ENCODE peak calls at places on chromosomes 12 and 14, in nine cellular contexts. One of them, this sample, is unnamed.

GRCh38 chr14:58805605-58806358 is 168.0 kb downstream of the DACT1 start:
- DNase-seq in stimulated activated CD4-positive, alpha-beta T cell treated with anti-CD3 and anti-CD28 coated beads, Interleukin-15, amount 100 ng/mL, for 1 hour: no peak
- DNase-seq in HCT116: no peak
- DNase-seq in fibroblast of the aortic adventitia: peak; percentile 91
- DNase-seq in GM13976: no peak
- DNase-seq in psoas muscle: no peak
- DNase-seq in activated T-cell treated with anti-CD3 and anti-CD28 coated beads for 1 hour: no peak
- DNase-seq in NCI-H1105: peak; percentile 97
- DNase-seq in H7: no peak
- DNase-seq in this sample: no peak

GRCh38 chr12:89278862-89279261 is 73.4 kb downstream of the DUSP6 start:
- DNase-seq in HCT116: no peak
- DNase-seq in psoas muscle: no peak
- DNase-seq in H7: no peak
- DNase-seq in GM13976: no peak
- DNase-seq in activated T-cell treated with anti-CD3 and anti-CD28 coated beads for 1 hour: no peak
- DNase-seq in NCI-H1105: no peak
- DNase-seq in stimulated activated CD4-positive, alpha-beta T cell treated with anti-CD3 and anti-CD28 coated beads, Interleukin-15, amount 100 ng/mL, for 1 hour: no peak
- DNase-seq in fibroblast of the aortic adventitia: no peak
- DNase-seq in this sample: no peak

GRCh38 chr12:64440100-64440499 is 11.8 kb upstream of the TBK1 start:
- DNase-seq in stimulated activated CD4-positive, alpha-beta T cell treated with anti-CD3 and anti-CD28 coated beads, Interleukin-15, amount 100 ng/mL, for 1 hour: no peak
- DNase-seq in H7: no peak
- DNase-seq in GM13976: no peak
- DNase-seq in psoas muscle: no peak
- DNase-seq in fibroblast of the aortic adventitia: no peak
- DNase-seq in NCI-H1105: no peak
- DNase-seq in HCT116: no peak
- DNase-seq in activated T-cell treated with anti-CD3 and anti-CD28 coated beads for 1 hour: no peak
- DNase-seq in this sample: no peak

GRCh38 chr12:68445836-68446235 is 113.7 kb upstream of the MDM1 start:
- DNase-seq in HCT116: no peak
- DNase-seq in fibroblast of the aortic adventitia: peak; percentile 67
- DNase-seq in NCI-H1105: no peak
- DNase-seq in activated T-cell treated with anti-CD3 and anti-CD28 coated beads for 1 hour: no peak
- DNase-seq in psoas muscle: no peak
- DNase-seq in H7: no peak
- DNase-seq in stimulated activated CD4-positive, alpha-beta T cell treated with anti-CD3 and anti-CD28 coated beads, Interleukin-15, amount 100 ng/mL, for 1 hour: no peak
- DNase-seq in GM13976: no peak
- DNase-seq in this sample: no peak

GRCh38 chr12:126837697-126838096 is 1429.3 kb upstream of the TMEM132C start:
- DNase-seq in fibroblast of the aortic adventitia: no peak
- DNase-seq in GM13976: no peak
- DNase-seq in stimulated activated CD4-positive, alpha-beta T cell treated with anti-CD3 and anti-CD28 coated beads, Interleukin-15, amount 100 ng/mL, for 1 hour: no peak
- DNase-seq in activated T-cell treated with anti-CD3 and anti-CD28 coated beads for 1 hour: no peak
- DNase-seq in H7: no peak
- DNase-seq in HCT116: no peak
- DNase-seq in psoas muscle: no peak
- DNase-seq in NCI-H1105: no peak
- DNase-seq in this sample: no peak

GRCh38 chr14:100839573-100840175 is 13.8 kb downstream of the MEG3 start:
- DNase-seq in HCT116: no peak
- DNase-seq in H7: no peak
- DNase-seq in fibroblast of the aortic adventitia: no peak
- DNase-seq in psoas muscle: no peak
- DNase-seq in NCI-H1105: no peak
- DNase-seq in stimulated activated CD4-positive, alpha-beta T cell treated with anti-CD3 and anti-CD28 coated beads, Interleukin-15, amount 100 ng/mL, for 1 hour: no peak
- DNase-seq in GM13976: no peak
- DNase-seq in activated T-cell treated with anti-CD3 and anti-CD28 coated beads for 1 hour: no peak
- DNase-seq in this sample: no peak

GRCh38 chr14:81811705-81812269 is 278.1 kb upstream of the SEL1L start:
- DNase-seq in NCI-H1105: no peak
- DNase-seq in H7: no peak
- DNase-seq in HCT116: no peak
- DNase-seq in GM13976: no peak
- DNase-seq in fibroblast of the aortic adventitia: no peak
- DNase-seq in stimulated activated CD4-positive, alpha-beta T cell treated with anti-CD3 and anti-CD28 coated beads, Interleukin-15, amount 100 ng/mL, for 1 hour: no peak
- DNase-seq in activated T-cell treated with anti-CD3 and anti-CD28 coated beads for 1 hour: no peak
- DNase-seq in psoas muscle: no peak
- DNase-seq in this sample: no peak

GRCh38 chr14:68501621-68502052 is 291.2 kb downstream of the ZFP36L1 start:
- DNase-seq in psoas muscle: peak; percentile 68
- DNase-seq in NCI-H1105: no peak
- DNase-seq in fibroblast of the aortic adventitia: no peak
- DNase-seq in HCT116: no peak
- DNase-seq in H7: no peak
- DNase-seq in GM13976: no peak
- DNase-seq in activated T-cell treated with anti-CD3 and anti-CD28 coated beads for 1 hour: no peak
- DNase-seq in stimulated activated CD4-positive, alpha-beta T cell treated with anti-CD3 and anti-CD28 coated beads, Interleukin-15, amount 100 ng/mL, for 1 hour: no peak
- DNase-seq in this sample: peak; percentile 99

GRCh38 chr14:95413289-95414215 is 93.8 kb upstream of the CLMN start:
- DNase-seq in GM13976: no peak
- DNase-seq in stimulated activated CD4-positive, alpha-beta T cell treated with anti-CD3 and anti-CD28 coated beads, Interleukin-15, amount 100 ng/mL, for 1 hour: no peak
- DNase-seq in activated T-cell treated with anti-CD3 and anti-CD28 coated beads for 1 hour: no peak
- DNase-seq in fibroblast of the aortic adventitia: no peak
- DNase-seq in HCT116: no peak
- DNase-seq in H7: no peak
- DNase-seq in NCI-H1105: no peak
- DNase-seq in psoas muscle: no peak
- DNase-seq in this sample: no peak

GRCh38 chr12:89663577-89664357 is 44.9 kb downstream of the ATP2B1 start:
- DNase-seq in psoas muscle: no peak
- DNase-seq in HCT116: no peak
- DNase-seq in H7: no peak
- DNase-seq in stimulated activated CD4-positive, alpha-beta T cell treated with anti-CD3 and anti-CD28 coated beads, Interleukin-15, amount 100 ng/mL, for 1 hour: no peak
- DNase-seq in NCI-H1105: no peak
- DNase-seq in fibroblast of the aortic adventitia: peak; percentile 65
- DNase-seq in GM13976: peak; percentile 32
- DNase-seq in activated T-cell treated with anti-CD3 and anti-CD28 coated beads for 1 hour: no peak
- DNase-seq in this sample: no peak

GRCh38 chr12:104219361-104219892 is 3.8 kb downstream of the TXNRD1 start:
- DNase-seq in NCI-H1105: no peak
- DNase-seq in stimulated activated CD4-positive, alpha-beta T cell treated with anti-CD3 and anti-CD28 coated beads, Interleukin-15, amount 100 ng/mL, for 1 hour: no peak
- DNase-seq in GM13976: no peak
- DNase-seq in fibroblast of the aortic adventitia: peak; percentile 100
- DNase-seq in activated T-cell treated with anti-CD3 and anti-CD28 coated beads for 1 hour: no peak
- DNase-seq in H7: no peak
- DNase-seq in HCT116: peak; percentile 83
- DNase-seq in psoas muscle: no peak
- DNase-seq in this sample: no peak

GRCh38 chr12:87866602-87867292 is 162.5 kb downstream of the C12orf50 start:
- DNase-seq in GM13976: no peak
- DNase-seq in H7: no peak
- DNase-seq in fibroblast of the aortic adventitia: peak; percentile 14
- DNase-seq in NCI-H1105: no peak
- DNase-seq in activated T-cell treated with anti-CD3 and anti-CD28 coated beads for 1 hour: no peak
- DNase-seq in stimulated activated CD4-positive, alpha-beta T cell treated with anti-CD3 and anti-CD28 coated beads, Interleukin-15, amount 100 ng/mL, for 1 hour: no peak
- DNase-seq in HCT116: peak; percentile 12
- DNase-seq in psoas muscle: no peak
- DNase-seq in this sample: no peak

GRCh38 chr12:58177366-58177765 is 236.0 kb downstream of the ATP23 start:
- DNase-seq in stimulated activated CD4-positive, alpha-beta T cell treated with anti-CD3 and anti-CD28 coated beads, Interleukin-15, amount 100 ng/mL, for 1 hour: no peak
- DNase-seq in HCT116: no peak
- DNase-seq in activated T-cell treated with anti-CD3 and anti-CD28 coated beads for 1 hour: no peak
- DNase-seq in psoas muscle: no peak
- DNase-seq in fibroblast of the aortic adventitia: no peak
- DNase-seq in H7: no peak
- DNase-seq in NCI-H1105: no peak
- DNase-seq in GM13976: no peak
- DNase-seq in this sample: no peak

This sample was measured in thyroid gland.